ENCODE peak calls at places on chromosomes 3 and 15, in seven cellular contexts. One of them, this sample, is unnamed.

GRCh38 chr3:194871143-194871863 is 185.6 kb downstream of the FAM43A start:
- DNase-seq in ascending aorta: peak; percentile 66
- DNase-seq in PC-9: peak; percentile 94
- DNase-seq in CD4-positive, CD25-positive, alpha-beta regulatory T cell: no peak
- DNase-seq in heart left ventricle: peak; percentile 73
- DNase-seq in stomach: peak; percentile 57
- DNase-seq in mammary epithelial cell: peak; percentile 88
- DNase-seq in this sample: peak; percentile 88

GRCh38 chr3:69855436-69856162 is 116.3 kb downstream of the MITF start:
- DNase-seq in CD4-positive, CD25-positive, alpha-beta regulatory T cell: no peak
- DNase-seq in ascending aorta: no peak
- DNase-seq in heart left ventricle: no peak
- DNase-seq in stomach: no peak
- DNase-seq in mammary epithelial cell: peak; percentile 23
- DNase-seq in PC-9: no peak
- DNase-seq in this sample: peak; percentile 35

GRCh38 chr3:30644615-30645014 is 38.2 kb downstream of the TGFBR2 start:
- DNase-seq in heart left ventricle: peak; percentile 46
- DNase-seq in mammary epithelial cell: no peak
- DNase-seq in stomach: peak; percentile 40
- DNase-seq in CD4-positive, CD25-positive, alpha-beta regulatory T cell: peak; percentile 14
- DNase-seq in ascending aorta: no peak
- DNase-seq in PC-9: no peak
- DNase-seq in this sample: no peak

GRCh38 chr3:32532434-32532833 is 29.8 kb upstream of the CMTM6 start:
- DNase-seq in ascending aorta: no peak
- DNase-seq in heart left ventricle: no peak
- DNase-seq in CD4-positive, CD25-positive, alpha-beta regulatory T cell: no peak
- DNase-seq in PC-9: no peak
- DNase-seq in mammary epithelial cell: no peak
- DNase-seq in stomach: no peak
- DNase-seq in this sample: no peak

GRCh38 chr3:97793415-97794019 is 28.3 kb upstream of the CRYBG3 start:
- DNase-seq in heart left ventricle: no peak
- DNase-seq in stomach: no peak
- DNase-seq in CD4-positive, CD25-positive, alpha-beta regulatory T cell: no peak
- DNase-seq in mammary epithelial cell: peak; percentile 42
- DNase-seq in PC-9: no peak
- DNase-seq in ascending aorta: no peak
- DNase-seq in this sample: no peak

GRCh38 chr3:8239718-8240698 is 261.6 kb upstream of the LMCD1 start:
- DNase-seq in mammary epithelial cell: peak; percentile 13
- DNase-seq in stomach: no peak
- DNase-seq in CD4-positive, CD25-positive, alpha-beta regulatory T cell: peak; percentile 1
- DNase-seq in heart left ventricle: no peak
- DNase-seq in PC-9: peak; percentile 18
- DNase-seq in ascending aorta: no peak
- DNase-seq in this sample: peak; percentile 4

GRCh38 chr15:63039811-63040210 is 2.7 kb upstream of the TPM1 start:
- DNase-seq in stomach: no peak
- DNase-seq in PC-9: no peak
- DNase-seq in CD4-positive, CD25-positive, alpha-beta regulatory T cell: no peak
- DNase-seq in heart left ventricle: no peak
- DNase-seq in mammary epithelial cell: no peak
- DNase-seq in ascending aorta: no peak
- DNase-seq in this sample: no peak

GRCh38 chr3:125059488-125060245 is 3.9 kb upstream of the HEG1 start:
- DNase-seq in ascending aorta: no peak
- DNase-seq in PC-9: no peak
- DNase-seq in stomach: no peak
- DNase-seq in CD4-positive, CD25-positive, alpha-beta regulatory T cell: no peak
- DNase-seq in heart left ventricle: no peak
- DNase-seq in mammary epithelial cell: no peak
- DNase-seq in this sample: no peak

GRCh38 chr3:80215191-80215590 is 447.4 kb upstream of the ROBO1 start:
- DNase-seq in PC-9: no peak
- DNase-seq in stomach: no peak
- DNase-seq in CD4-positive, CD25-positive, alpha-beta regulatory T cell: no peak
- DNase-seq in heart left ventricle: no peak
- DNase-seq in mammary epithelial cell: no peak
- DNase-seq in ascending aorta: no peak
- DNase-seq in this sample: no peak

GRCh38 chr3:42024578-42025387 is 62.9 kb upstream of the ULK4 start:
- DNase-seq in mammary epithelial cell: no peak
- DNase-seq in heart left ventricle: no peak
- DNase-seq in CD4-positive, CD25-positive, alpha-beta regulatory T cell: no peak
- DNase-seq in stomach: no peak
- DNase-seq in PC-9: no peak
- DNase-seq in ascending aorta: no peak
- DNase-seq in this sample: no peak

GRCh38 chr15:33086500-33087141 is 107.9 kb downstream of the FMN1 start:
- DNase-seq in CD4-positive, CD25-positive, alpha-beta regulatory T cell: no peak
- DNase-seq in PC-9: no peak
- DNase-seq in stomach: no peak
- DNase-seq in mammary epithelial cell: peak; percentile 58
- DNase-seq in heart left ventricle: no peak
- DNase-seq in ascending aorta: no peak
- DNase-seq in this sample: no peak

GRCh38 chr3:4907050-4907449 is 72.2 kb upstream of the BHLHE40 start:
- DNase-seq in PC-9: no peak
- DNase-seq in ascending aorta: no peak
- DNase-seq in heart left ventricle: no peak
- DNase-seq in CD4-positive, CD25-positive, alpha-beta regulatory T cell: no peak
- DNase-seq in stomach: no peak
- DNase-seq in mammary epithelial cell: no peak
- DNase-seq in this sample: no peak

GRCh38 chr3:81666502-81667121 is 94.8 kb downstream of the GBE1 start:
- DNase-seq in ascending aorta: no peak
- DNase-seq in stomach: no peak
- DNase-seq in heart left ventricle: no peak
- DNase-seq in mammary epithelial cell: no peak
- DNase-seq in PC-9: no peak
- DNase-seq in CD4-positive, CD25-positive, alpha-beta regulatory T cell: no peak
- DNase-seq in this sample: peak; percentile 15

GRCh38 chr15:60077581-60078359 is 73.7 kb downstream of the FOXB1 start:
- DNase-seq in mammary epithelial cell: no peak
- DNase-seq in PC-9: no peak
- DNase-seq in CD4-positive, CD25-positive, alpha-beta regulatory T cell: no peak
- DNase-seq in heart left ventricle: no peak
- DNase-seq in ascending aorta: no peak
- DNase-seq in stomach: no peak
- DNase-seq in this sample: no peak

GRCh38 chr3:76078101-76078500 is 292.8 kb upstream of the ZNF717 start:
- DNase-seq in mammary epithelial cell: no peak
- DNase-seq in stomach: no peak
- DNase-seq in heart left ventricle: no peak
- DNase-seq in CD4-positive, CD25-positive, alpha-beta regulatory T cell: no peak
- DNase-seq in ascending aorta: no peak
- DNase-seq in PC-9: no peak
- DNase-seq in this sample: no peak

GRCh38 chr3:12143949-12144504 is 14.7 kb downstream of the TIMP4 start:
- DNase-seq in CD4-positive, CD25-positive, alpha-beta regulatory T cell: no peak
- DNase-seq in PC-9: no peak
- DNase-seq in stomach: peak; percentile 29
- DNase-seq in ascending aorta: peak; percentile 97
- DNase-seq in heart left ventricle: peak; percentile 89
- DNase-seq in mammary epithelial cell: peak; percentile 20
- DNase-seq in this sample: no peak

GRCh38 chr3:194158942-194159439 is 23.0 kb downstream of the HES1 start:
- DNase-seq in heart left ventricle: no peak
- DNase-seq in stomach: peak; percentile 66
- DNase-seq in CD4-positive, CD25-positive, alpha-beta regulatory T cell: no peak
- DNase-seq in ascending aorta: no peak
- DNase-seq in PC-9: peak; percentile 86
- DNase-seq in mammary epithelial cell: peak; percentile 73
- DNase-seq in this sample: no peak

GRCh38 chr3:18385706-18386105 is 39.4 kb downstream of the SATB1 start:
- DNase-seq in heart left ventricle: no peak
- DNase-seq in stomach: no peak
- DNase-seq in ascending aorta: no peak
- DNase-seq in PC-9: no peak
- DNase-seq in mammary epithelial cell: no peak
- DNase-seq in CD4-positive, CD25-positive, alpha-beta regulatory T cell: no peak
- DNase-seq in this sample: no peak

GRCh38 chr3:127038923-127039581 is 56.1 kb downstream of the PLXNA1 start:
- DNase-seq in mammary epithelial cell: no peak
- DNase-seq in heart left ventricle: no peak
- DNase-seq in stomach: no peak
- DNase-seq in CD4-positive, CD25-positive, alpha-beta regulatory T cell: no peak
- DNase-seq in PC-9: no peak
- DNase-seq in ascending aorta: no peak
- DNase-seq in this sample: no peak

GRCh38 chr3:32577174-32577573 is 6.5 kb upstream of the DYNC1LI1 start:
- DNase-seq in mammary epithelial cell: no peak
- DNase-seq in CD4-positive, CD25-positive, alpha-beta regulatory T cell: no peak
- DNase-seq in PC-9: no peak
- DNase-seq in stomach: no peak
- DNase-seq in ascending aorta: no peak
- DNase-seq in heart left ventricle: no peak
- DNase-seq in this sample: no peak

GRCh38 chr15:95302206-95302605 is 1028.3 kb upstream of the NR2F2 start:
- DNase-seq in stomach: no peak
- DNase-seq in heart left ventricle: no peak
- DNase-seq in mammary epithelial cell: peak; percentile 23
- DNase-seq in PC-9: no peak
- DNase-seq in CD4-positive, CD25-positive, alpha-beta regulatory T cell: no peak
- DNase-seq in ascending aorta: no peak
- DNase-seq in this sample: no peak

GRCh38 chr15:59303641-59304433 is 68.8 kb downstream of the MYO1E start:
- DNase-seq in mammary epithelial cell: no peak
- DNase-seq in CD4-positive, CD25-positive, alpha-beta regulatory T cell: no peak
- DNase-seq in heart left ventricle: no peak
- DNase-seq in stomach: peak; percentile 40
- DNase-seq in ascending aorta: peak; percentile 62
- DNase-seq in PC-9: peak; percentile 62
- DNase-seq in this sample: peak; percentile 55

GRCh38 chr15:41773332-41773728 is 954 bp upstream of the MAPKBP1 start:
- DNase-seq in heart left ventricle: no peak
- DNase-seq in ascending aorta: no peak
- DNase-seq in PC-9: no peak
- DNase-seq in CD4-positive, CD25-positive, alpha-beta regulatory T cell: no peak
- DNase-seq in stomach: no peak
- DNase-seq in mammary epithelial cell: no peak
- DNase-seq in this sample: no peak
- H3K4me3 ChIP-seq in heart left ventricle: peak overlapping the region; percentile 78
- H3K4me3 ChIP-seq in ascending aorta: peak overlapping the region; percentile 73
- H3K4me3 ChIP-seq in PC-9: peak overlapping the region; percentile 80
- H3K4me3 ChIP-seq in CD4-positive, CD25-positive, alpha-beta regulatory T cell: peak overlapping the region; percentile 92
- H3K4me3 ChIP-seq in stomach: peak overlapping the region; percentile 90
- H3K4me3 ChIP-seq in mammary epithelial cell: no peak overlapping the region
- H3K4me3 ChIP-seq in this sample: peak overlapping the region; percentile 53

GRCh38 chr3:38511546-38511945 is 15.4 kb downstream of the EXOG start:
- DNase-seq in CD4-positive, CD25-positive, alpha-beta regulatory T cell: no peak
- DNase-seq in stomach: no peak
- DNase-seq in heart left ventricle: no peak
- DNase-seq in mammary epithelial cell: no peak
- DNase-seq in ascending aorta: no peak
- DNase-seq in PC-9: no peak
- DNase-seq in this sample: no peak

GRCh38 chr3:38515367-38515766 is 19.2 kb downstream of the EXOG start:
- DNase-seq in PC-9: no peak
- DNase-seq in stomach: no peak
- DNase-seq in mammary epithelial cell: no peak
- DNase-seq in CD4-positive, CD25-positive, alpha-beta regulatory T cell: no peak
- DNase-seq in ascending aorta: no peak
- DNase-seq in heart left ventricle: no peak
- DNase-seq in this sample: no peak

GRCh38 chr3:38507120-38507519 is 11.0 kb downstream of the EXOG start:
- DNase-seq in ascending aorta: no peak
- DNase-seq in mammary epithelial cell: no peak
- DNase-seq in stomach: no peak
- DNase-seq in PC-9: no peak
- DNase-seq in CD4-positive, CD25-positive, alpha-beta regulatory T cell: no peak
- DNase-seq in heart left ventricle: no peak
- DNase-seq in this sample: no peak

DNA sequence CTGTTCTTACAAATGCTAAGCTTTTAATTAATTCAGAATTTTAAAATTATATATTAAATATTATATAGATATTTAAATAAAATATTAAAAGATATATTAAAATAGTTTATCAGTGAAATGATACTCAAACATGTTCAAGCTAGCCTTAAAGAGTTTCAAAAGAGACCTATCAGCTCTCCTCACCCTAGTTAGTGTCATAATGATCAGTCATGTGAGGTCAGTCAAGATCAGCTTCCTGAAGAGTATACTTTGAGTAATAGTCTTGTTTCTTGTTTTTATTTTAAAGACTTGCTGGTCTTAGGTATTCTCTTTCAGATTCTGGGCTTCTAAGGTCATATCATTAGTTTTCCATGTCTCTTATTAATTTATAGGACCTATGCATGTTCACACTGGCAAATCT is 14.5 kb downstream of the EXOG start:
- DNase-seq in ascending aorta: no peak
- DNase-seq in mammary epithelial cell: no peak
- DNase-seq in stomach: no peak
- DNase-seq in heart left ventricle: no peak
- DNase-seq in PC-9: no peak
- DNase-seq in CD4-positive, CD25-positive, alpha-beta regulatory T cell: no peak
- DNase-seq in this sample: no peak
- H3K27ac ChIP-seq in ascending aorta: no peak overlapping the region
- H3K27ac ChIP-seq in mammary epithelial cell: no peak overlapping the region
- H3K27ac ChIP-seq in stomach: no peak overlapping the region
- H3K27ac ChIP-seq in heart left ventricle: no peak overlapping the region
- H3K27ac ChIP-seq in PC-9: no peak overlapping the region
- H3K27ac ChIP-seq in CD4-positive, CD25-positive, alpha-beta regulatory T cell: no peak overlapping the region
- H3K27ac ChIP-seq in this sample: no peak overlapping the region

GRCh38 chr15:69725957-69726356 is 273.3 kb downstream of the RPLP1 start:
- DNase-seq in PC-9: no peak
- DNase-seq in ascending aorta: no peak
- DNase-seq in CD4-positive, CD25-positive, alpha-beta regulatory T cell: no peak
- DNase-seq in mammary epithelial cell: no peak
- DNase-seq in heart left ventricle: no peak
- DNase-seq in stomach: no peak
- DNase-seq in this sample: no peak

GRCh38 chr15:69724331-69724730 is 271.7 kb downstream of the RPLP1 start:
- DNase-seq in stomach: no peak
- DNase-seq in heart left ventricle: no peak
- DNase-seq in PC-9: no peak
- DNase-seq in ascending aorta: no peak
- DNase-seq in CD4-positive, CD25-positive, alpha-beta regulatory T cell: no peak
- DNase-seq in mammary epithelial cell: no peak
- DNase-seq in this sample: no peak

GRCh38 chr15:69725210-69725609 is 272.6 kb downstream of the RPLP1 start:
- DNase-seq in stomach: no peak
- DNase-seq in heart left ventricle: no peak
- DNase-seq in ascending aorta: no peak
- DNase-seq in PC-9: no peak
- DNase-seq in mammary epithelial cell: no peak
- DNase-seq in CD4-positive, CD25-positive, alpha-beta regulatory T cell: no peak
- DNase-seq in this sample: no peak

GRCh38 chr15:69722924-69723323 is 270.3 kb downstream of the RPLP1 start:
- DNase-seq in heart left ventricle: no peak
- DNase-seq in PC-9: no peak
- DNase-seq in mammary epithelial cell: no peak
- DNase-seq in stomach: no peak
- DNase-seq in CD4-positive, CD25-positive, alpha-beta regulatory T cell: no peak
- DNase-seq in ascending aorta: no peak
- DNase-seq in this sample: no peak

GRCh38 chr15:69723404-69724097 is 270.9 kb downstream of the RPLP1 start:
- DNase-seq in PC-9: no peak
- DNase-seq in heart left ventricle: peak; percentile 36
- DNase-seq in CD4-positive, CD25-positive, alpha-beta regulatory T cell: no peak
- DNase-seq in stomach: no peak
- DNase-seq in ascending aorta: no peak
- DNase-seq in mammary epithelial cell: no peak
- DNase-seq in this sample: no peak
- H3K4me1 ChIP-seq in PC-9: peaks cover 19% of the 10 kb centered on the region
- H3K4me1 ChIP-seq in heart left ventricle: no peaks in the 10 kb centered on the region
- H3K4me1 ChIP-seq in CD4-positive, CD25-positive, alpha-beta regulatory T cell: peaks cover 25% of the 10 kb centered on the region
- H3K4me1 ChIP-seq in stomach: no peaks in the 10 kb centered on the region
- H3K4me1 ChIP-seq in ascending aorta: no peaks in the 10 kb centered on the region
- H3K4me1 ChIP-seq in mammary epithelial cell: peaks cover 8% of the 10 kb centered on the region
- H3K4me1 ChIP-seq in this sample: peaks cover 15% of the 10 kb centered on the region

GRCh38 chr3:140521751-140522445 is 156.0 kb upstream of the TRIM42 start:
- DNase-seq in heart left ventricle: no peak
- DNase-seq in stomach: no peak
- DNase-seq in CD4-positive, CD25-positive, alpha-beta regulatory T cell: no peak
- DNase-seq in mammary epithelial cell: no peak
- DNase-seq in PC-9: no peak
- DNase-seq in ascending aorta: no peak
- DNase-seq in this sample: no peak
- H3K4me3 ChIP-seq in heart left ventricle: no peak overlapping the region
- H3K4me3 ChIP-seq in stomach: no peak overlapping the region
- H3K4me3 ChIP-seq in CD4-positive, CD25-positive, alpha-beta regulatory T cell: no peak overlapping the region
- H3K4me3 ChIP-seq in mammary epithelial cell: no peak overlapping the region
- H3K4me3 ChIP-seq in PC-9: no peak overlapping the region
- H3K4me3 ChIP-seq in ascending aorta: no peak overlapping the region
- H3K4me3 ChIP-seq in this sample: no peak overlapping the region

This sample was measured in SJSA1.